ENCODE peak calls at places on chromosomes 3 and 15, in five cellular contexts. J, P, V, X and S are unnamed samples.

GRCh38 chr15:66859688-66860253 is 157.7 kb downstream of the SMAD6 start:
- DNase-seq in J (no peak), P (no peak), V (no peak), X (no peak), S (no peak)

GRCh38 chr3:15512173-15512572 is 9.3 kb downstream of the COLQ start:
- DNase-seq in J (no peak), P (no peak), V (no peak), X (no peak), S (peak; percentile 19)

GRCh38 chr3:151391715-151392114 is 7.2 kb upstream of the P2RY12 start:
- DNase-seq in J (no peak), P (no peak), V (no peak), X (peak; percentile 20), S (peak; percentile 8)

GRCh38 chr3:49607105-49607591 is 52.9 kb downstream of the BSN start:
- DNase-seq in J (peak; percentile 41), P (no peak), V (no peak), X (no peak), S (no peak)

GRCh38 chr3:78258798-78259197 is 1218.9 kb downstream of the ROBO2 start:
- DNase-seq in J (peak; percentile 25), P (peak; percentile 89), V (no peak), X (no peak), S (no peak)

GRCh38 chr15:99504823-99505551 is 60.8 kb upstream of the MEF2A start:
- DNase-seq in J (peak; percentile 56), P (peak; percentile 39), V (no peak), X (no peak), S (no peak)

GRCh38 chr3:55013145-55013544 is 85.3 kb upstream of the LRTM1 start:
- DNase-seq in J (peak; percentile 20), P (peak; percentile 33), V (no peak), X (no peak), S (no peak)

GRCh38 chr15:59401810-59402569 is 29.3 kb upstream of the MYO1E start:
- DNase-seq in J (no peak), P (no peak), V (no peak), X (no peak), S (no peak)

GRCh38 chr3:100270218-100270588 is 9.4 kb downstream of the TBC1D23 start:
- DNase-seq in J (peak; percentile 45), P (no peak), V (no peak), X (no peak), S (no peak)